ENCODE peak calls at places on chromosomes 3 and 15, in seven cellular contexts. C is H1, L is IMR-90, Z is H9, G is neuronal stem cell, D is mesendoderm, Y is mesenchymal stem cell. M is an unnamed sample.

GRCh38 chr3:11643212-11644087 is at the start of gene VGLL4:
- DNase-seq in D (peak; percentile 99), G (peak; percentile 84), Y (peak; percentile 95), Z (peak; percentile 95), L (peak; percentile 94), C (peak; percentile 81), M (peak; percentile 21)

GRCh38 chr15:64844576-64845140 is 2.9 kb downstream of the PLEKHO2 start:
- DNase-seq in Z (peak; percentile 24), Y (no peak), D (no peak), L (no peak), C (no peak), G (no peak), M (no peak)

GRCh38 chr3:4948395-4948794 is 30.8 kb upstream of the BHLHE40 start:
- DNase-seq in G (no peak), Z (no peak), C (no peak), L (peak; percentile 43), Y (no peak), D (no peak), M (no peak)

GRCh38 chr15:70101459-70102113 is 3.9 kb upstream of the TLE3 start:
- DNase-seq in L (peak; percentile 86), Z (peak; percentile 77), C (peak; percentile 78), D (peak; percentile 98), G (peak; percentile 93), Y (peak; percentile 98), M (no peak)

GRCh38 chr15:81531971-81532370 is 158.0 kb upstream of the TMC3 start:
- DNase-seq in G (no peak), C (no peak), D (no peak), Y (no peak), Z (no peak), L (peak; percentile 8), M (no peak)

GRCh38 chr3:119497824-119498187 is 541 bp upstream of the TIMMDC1 start:
- DNase-seq in D (peak; percentile 55), G (peak; percentile 5), Y (peak; percentile 42), L (peak; percentile 21), C (no peak), Z (no peak), M (peak; percentile 51)

GRCh38 chr3:166270428-166270827 is 433.2 kb upstream of the BCHE start:
- DNase-seq in Z (no peak), C (no peak), Y (no peak), L (peak; percentile 37), G (no peak), D (no peak), M (no peak)

GRCh38 chr3:13012228-13012691 is 61.0 kb downstream of the IQSEC1 start:
- DNase-seq in G (no peak), Y (peak; percentile 67), C (no peak), D (no peak), Z (no peak), L (peak; percentile 44), M (no peak)

GRCh38 chr3:140736863-140737460 is 59.1 kb downstream of the TRIM42 start:
- DNase-seq in C (peak; percentile 71), Y (peak; percentile 6), D (peak; percentile 86), Z (peak; percentile 72), L (no peak), G (peak; percentile 37), M (peak; percentile 82)

GRCh38 chr15:101570238-101570637 is 80.7 kb upstream of the PCSK6 start:
- DNase-seq in Y (no peak), Z (no peak), L (no peak), G (no peak), C (no peak), D (no peak), M (no peak)

GRCh38 chr3:111668321-111668720 is 73.2 kb upstream of the ZBED2 start:
- DNase-seq in C (no peak), Z (no peak), G (no peak), D (no peak), Y (no peak), L (no peak), M (no peak)

GRCh38 chr3:87792532-87793321 is 266.1 kb downstream of the CGGBP1 start:
- DNase-seq in D (peak; percentile 70), Z (peak; percentile 59), G (peak; percentile 43), L (no peak), C (peak; percentile 72), Y (no peak), M (peak; percentile 33)

GRCh38 chr15:76312540-76313174 is 1.4 kb upstream of the ETFA start:
- DNase-seq in Z (no peak), C (no peak), L (peak; percentile 33), G (no peak), D (peak; percentile 47), Y (peak; percentile 61), M (peak; percentile 64)

GRCh38 chr15:96252148-96252547 is 78.4 kb upstream of the NR2F2 start:
- DNase-seq in C (no peak), L (no peak), Z (no peak), Y (no peak), D (no peak), G (no peak), M (peak; percentile 22)

GRCh38 chr15:69903476-69904295 is 194.0 kb downstream of the TLE3 start:
- DNase-seq in Y (peak; percentile 56), D (no peak), C (no peak), L (peak; percentile 57), Z (no peak), G (no peak), M (peak; percentile 69)

DNA sequence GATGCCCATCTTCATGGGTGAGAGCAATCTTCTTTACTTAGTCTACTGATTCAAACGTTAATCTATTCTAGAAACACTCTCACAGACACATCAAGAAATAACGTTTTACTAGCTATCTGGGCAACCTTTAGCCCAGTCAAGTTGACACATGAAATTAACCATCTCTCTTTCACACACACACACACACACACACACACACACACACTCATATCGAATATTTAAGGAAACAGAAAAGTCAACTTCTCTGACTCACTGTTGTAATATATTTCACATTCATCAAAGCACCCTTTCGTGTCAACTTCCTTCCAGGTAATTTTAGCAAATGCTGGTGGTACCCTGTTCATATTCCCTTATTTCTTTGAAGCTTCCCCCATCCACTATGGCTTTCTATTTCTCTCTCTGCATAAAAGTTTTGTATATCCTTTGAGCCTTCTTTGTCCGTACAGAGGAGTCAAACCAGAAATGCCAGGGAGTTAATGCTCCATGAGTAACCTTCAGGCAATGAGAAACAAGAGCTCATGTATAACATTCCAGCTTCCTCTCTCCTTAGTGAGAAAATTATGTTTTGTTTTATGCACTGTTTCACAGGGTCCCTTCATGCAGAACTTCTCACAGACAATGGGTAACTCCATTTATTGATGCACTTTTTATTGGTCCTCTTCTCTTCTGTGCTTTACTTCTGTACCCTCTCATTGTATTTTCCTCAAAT is 335.5 kb upstream of the CBLB start:
- DNase-seq in G (no peak), Z (no peak), L (peak; percentile 16), C (no peak), D (no peak), Y (no peak), M (peak; percentile 33)
- H3K4ac ChIP-seq in G (no peak overlapping the region), Z (no peak overlapping the region), L (no peak overlapping the region), C (no peak overlapping the region), D (no peak overlapping the region), Y (no peak overlapping the region), M (no peak overlapping the region)

GRCh38 chr15:33837294-33837693 is 131.0 kb upstream of the CHRM5 start:
- DNase-seq in G (no peak), C (no peak), L (no peak), Y (no peak), D (no peak), Z (no peak), M (no peak)

GRCh38 chr15:33831646-33832045 is 136.7 kb upstream of the CHRM5 start:
- DNase-seq in L (no peak), C (no peak), Y (no peak), Z (no peak), D (no peak), G (no peak), M (no peak)

GRCh38 chr15:33839540-33839939 is 128.8 kb upstream of the CHRM5 start:
- DNase-seq in Y (no peak), C (no peak), D (no peak), Z (no peak), G (no peak), L (no peak), M (no peak)

GRCh38 chr15:33840615-33841014 is 127.7 kb upstream of the CHRM5 start:
- DNase-seq in C (no peak), Y (no peak), L (no peak), Z (no peak), G (no peak), D (no peak), M (no peak)

DNA sequence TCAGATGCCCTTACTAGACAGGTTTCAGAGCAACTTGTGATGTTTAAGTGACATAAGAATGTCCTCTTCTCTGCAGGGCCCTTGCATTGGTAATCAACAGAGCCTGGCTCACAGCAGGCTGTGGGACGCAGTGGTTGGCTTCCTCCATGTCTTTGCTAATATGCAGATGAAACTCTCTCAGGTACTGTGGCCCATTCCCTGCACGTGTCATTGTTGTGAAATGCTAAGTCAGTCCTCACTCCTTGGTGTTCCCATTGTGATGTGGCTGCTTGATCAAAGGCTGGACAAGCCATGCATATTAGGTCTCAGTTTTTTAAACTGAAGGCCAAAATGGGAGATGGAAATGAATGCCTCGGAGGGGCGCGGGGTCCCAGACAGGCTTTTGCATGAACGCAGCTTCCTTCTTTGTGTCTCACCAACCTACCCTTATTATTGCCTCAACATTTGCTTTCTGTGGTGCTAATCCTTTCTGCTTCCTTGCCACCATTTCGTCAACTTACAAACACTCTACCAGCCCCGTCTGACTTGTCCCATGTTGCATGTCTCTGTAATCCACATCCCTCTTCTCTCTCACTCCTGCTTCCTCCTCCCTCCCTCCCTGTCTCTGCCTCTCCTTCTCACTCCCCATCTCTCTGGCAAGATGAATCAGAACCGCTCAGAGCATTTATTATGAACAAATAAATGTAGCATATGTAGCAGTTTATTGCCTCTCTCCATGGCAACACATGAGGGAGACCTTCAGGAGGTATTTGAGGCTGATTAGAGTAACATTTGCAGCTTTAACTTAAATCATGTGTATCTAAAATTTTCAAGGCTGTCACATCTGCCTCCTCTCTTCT is 133.2 kb upstream of the CHRM5 start:
- DNase-seq in Y (no peak), L (no peak), C (peak; percentile 52), G (no peak), Z (peak; percentile 83), D (peak; percentile 87), M (no peak)
- H2BK5ac ChIP-seq in Y (no peak overlapping the region), L (no peak overlapping the region), C (peak overlapping the region; percentile 20), G (no peak overlapping the region), Z (no peak overlapping the region), D (no peak overlapping the region), M (no peak overlapping the region)

DNA sequence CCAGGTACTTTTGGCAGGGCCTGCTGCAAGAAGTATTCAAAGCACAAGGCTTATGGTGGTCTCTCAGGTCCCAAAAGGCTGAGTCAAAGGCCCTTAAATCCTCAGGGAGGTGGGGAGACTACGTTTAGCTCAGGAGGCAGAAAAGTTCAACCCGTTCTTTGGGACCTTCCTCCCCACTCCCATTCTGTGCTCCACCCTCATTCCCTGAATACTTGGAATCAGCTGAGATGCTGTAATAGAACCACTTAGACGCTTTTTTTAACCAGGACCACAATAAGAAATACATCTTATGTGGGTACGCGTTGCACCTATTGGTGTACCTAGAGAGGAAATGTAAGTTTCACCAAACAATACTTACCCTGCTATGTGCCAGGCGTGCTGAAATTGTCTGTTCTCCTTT is 58.0 kb downstream of the FAM174B start:
- DNase-seq in G (no peak), L (no peak), D (no peak), Z (no peak), C (no peak), Y (no peak), M (no peak)
- H3K4ac ChIP-seq in G (no peak overlapping the region), L (no peak overlapping the region), D (no peak overlapping the region), Z (no peak overlapping the region), C (no peak overlapping the region), Y (no peak overlapping the region), M (no peak overlapping the region)

DNA sequence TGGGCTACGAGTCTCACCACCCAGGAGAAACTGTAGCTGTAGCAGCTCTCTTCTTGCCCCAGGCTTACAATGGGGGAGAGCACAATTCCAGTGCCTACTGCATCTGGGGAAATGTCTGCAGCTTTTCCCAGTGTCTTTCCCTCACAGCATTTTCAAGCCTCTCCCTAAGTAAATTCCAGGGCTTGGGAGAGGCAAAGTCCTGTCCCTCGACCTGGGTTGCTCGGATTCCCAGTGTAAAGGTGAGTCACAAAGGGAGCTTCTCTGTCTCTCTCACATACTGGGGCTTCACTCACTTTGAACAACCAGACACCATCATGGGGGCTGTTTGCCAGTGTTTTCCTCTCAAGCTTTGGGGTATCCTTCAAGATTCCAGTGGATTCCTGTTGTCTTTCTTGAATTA is 689.4 kb upstream of the NAALADL2 start:
- DNase-seq in G (no peak), D (peak; percentile 53), L (no peak), Z (no peak), Y (no peak), C (no peak), M (no peak)
- H2BK5ac ChIP-seq in G (no peak overlapping the region), D (no peak overlapping the region), L (no peak overlapping the region), Z (no peak overlapping the region), Y (no peak overlapping the region), C (no peak overlapping the region), M (no peak overlapping the region)